ENCODE peak calls at places on chromosomes 7 and 10, in six cellular contexts. V is cardiac muscle cell, Z is breast epithelium, G is aorta, E is lung, J is gastrocnemius medialis. T is an unnamed sample. For H3K4me1, the result is how much of the 10 kb centered on the place peaks cover.

GRCh38 chr7:147405621-147406020 is 1184.9 kb upstream of the C7orf33 start:
- DNase-seq in Z (no peak), G (no peak), E (no peak), V (no peak), J (no peak), T (no peak)

GRCh38 chr7:128830231-128831177 is at the start of gene FLNC:
- DNase-seq in G (peak), Z (no peak), V (peak), E (no peak), J (peak), T (no peak)

GRCh38 chr7:117674617-117675016 is 194.8 kb downstream of the CFTR start:
- DNase-seq in Z (no peak), G (no peak), V (no peak), J (no peak), E (no peak), T (no peak)

GRCh38 chr10:57624066-57624465 is 643.6 kb downstream of the IPMK start:
- DNase-seq in E (no peak), V (no peak), Z (no peak), G (no peak), J (no peak), T (no peak)

GRCh38 chr10:93309062-93309461 is 173.1 kb downstream of the MYOF start:
- DNase-seq in V (peak), E (no peak), Z (no peak), G (no peak), J (no peak), T (no peak)

GRCh38 chr7:106062521-106062931 is 49.6 kb downstream of the SYPL1 start:
- DNase-seq in J (no peak), E (no peak), V (no peak), G (no peak), Z (no peak), T (no peak)

GRCh38 chr7:131764143-131764795 is 207.8 kb upstream of the PODXL start:
- DNase-seq in Z (no peak), V (no peak), G (no peak), E (no peak), J (no peak), T (no peak)

GRCh38 chr10:96765406-96766240 is 45.3 kb upstream of the PIK3AP1 start:
- DNase-seq in Z (no peak), J (peak), V (peak), G (peak), E (peak), T (no peak)

GRCh38 chr7:1176891-1177373 is 16.9 kb upstream of the ZFAND2A start:
- DNase-seq in E (peak), J (peak), V (peak), G (peak), Z (peak), T (no peak)

GRCh38 chr10:79342811-79343541 is 4.3 kb upstream of the PPIF start:
- DNase-seq in G (no peak), V (no peak), Z (no peak), J (peak), E (no peak), T (no peak)

GRCh38 chr7:114759347-114760062 is 162.4 kb upstream of the MDFIC start:
- DNase-seq in J (no peak), E (no peak), V (peak), Z (no peak), G (no peak), T (no peak)

GRCh38 chr7:28784166-28784870 is 173.8 kb downstream of the TRIL start:
- DNase-seq in G (no peak), J (no peak), V (peak), Z (no peak), E (no peak), T (no peak)

DNA sequence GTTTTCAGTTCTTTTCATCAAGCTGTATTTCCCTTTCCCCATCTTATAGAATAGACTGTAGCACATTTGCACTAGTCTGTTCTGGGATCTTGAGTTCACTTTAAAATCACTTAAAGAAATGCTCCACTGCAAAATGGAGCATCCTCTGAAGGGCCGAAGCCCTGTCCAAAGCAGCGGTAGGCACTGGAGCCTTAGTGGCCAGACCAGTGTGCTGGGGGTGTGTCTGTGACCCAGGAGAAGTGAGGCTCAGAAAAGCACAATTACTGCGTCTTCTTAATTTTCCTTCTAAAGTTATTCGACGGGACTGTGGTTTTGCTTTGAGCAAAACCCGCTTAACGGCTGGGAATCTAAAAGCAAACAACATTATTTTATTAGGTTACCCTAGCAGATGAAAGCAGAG is 205.7 kb downstream of the SLC25A13 start:
- DNase-seq in G (no peak), V (no peak), E (no peak), J (no peak), Z (no peak), T (no peak)
- H3K27ac ChIP-seq in G (no peak), V (no peak), E (no peak), J (no peak), Z (no peak), T (no peak)

GRCh38 chr7:103784887-103785286 is 204.6 kb downstream of the RELN start:
- DNase-seq in Z (no peak), J (no peak), G (no peak), V (no peak), E (no peak), T (no peak)

GRCh38 chr7:103777440-103777839 is 212.0 kb downstream of the RELN start:
- DNase-seq in G (no peak), J (no peak), Z (no peak), V (no peak), E (no peak), T (no peak)

GRCh38 chr7:103778929-103779328 is 210.5 kb downstream of the RELN start:
- DNase-seq in V (no peak), Z (no peak), G (no peak), E (no peak), J (no peak), T (no peak)

DNA sequence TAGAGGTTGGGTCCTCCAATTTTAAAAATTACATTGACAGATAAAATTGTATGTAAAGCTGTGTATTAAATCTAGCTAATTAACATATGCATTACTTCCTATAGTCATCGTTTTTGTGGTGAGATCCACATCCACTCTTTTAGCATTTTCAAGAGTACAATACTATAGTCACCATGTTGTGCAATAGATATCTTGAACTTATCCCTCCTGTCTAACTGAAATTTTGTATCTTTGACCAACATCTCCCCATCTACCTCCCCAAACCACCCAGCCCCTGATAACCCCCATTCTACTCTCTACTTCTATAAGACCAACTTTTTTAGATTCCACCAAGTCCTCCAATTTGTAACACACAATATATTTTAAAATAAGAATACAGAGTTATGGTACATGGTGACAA is 208.0 kb downstream of the RELN start:
- DNase-seq in J (no peak), Z (no peak), E (no peak), V (no peak), G (no peak), T (no peak)
- H3K4me1 ChIP-seq in J (under half), Z (under half), E (under half), V (under half), G (under half), T (under half)

DNA sequence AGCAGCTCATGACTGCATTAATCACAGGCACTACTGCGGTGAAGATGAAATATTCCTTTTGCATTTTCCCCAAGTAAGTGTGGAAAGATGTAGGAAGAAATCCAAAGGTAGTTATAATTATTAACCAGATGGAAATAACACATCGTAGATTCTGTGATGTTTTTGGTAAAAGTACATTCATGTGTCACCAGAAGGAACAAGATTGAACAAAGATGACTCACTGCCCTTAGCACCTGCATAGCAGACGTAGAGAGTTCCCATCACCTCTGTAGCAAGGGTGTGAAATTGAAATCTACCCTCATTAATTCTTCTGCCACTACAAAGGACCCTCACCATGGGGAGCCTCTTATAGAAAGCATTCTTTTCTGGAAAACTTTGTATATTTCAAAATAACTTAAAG is 37.0 kb downstream of the SMURF1 start:
- DNase-seq in J (no peak), G (no peak), E (no peak), Z (no peak), V (no peak), T (no peak)
- H3K27ac ChIP-seq in J (peak), G (no peak), E (no peak), Z (peak), V (no peak), T (peak)

DNA sequence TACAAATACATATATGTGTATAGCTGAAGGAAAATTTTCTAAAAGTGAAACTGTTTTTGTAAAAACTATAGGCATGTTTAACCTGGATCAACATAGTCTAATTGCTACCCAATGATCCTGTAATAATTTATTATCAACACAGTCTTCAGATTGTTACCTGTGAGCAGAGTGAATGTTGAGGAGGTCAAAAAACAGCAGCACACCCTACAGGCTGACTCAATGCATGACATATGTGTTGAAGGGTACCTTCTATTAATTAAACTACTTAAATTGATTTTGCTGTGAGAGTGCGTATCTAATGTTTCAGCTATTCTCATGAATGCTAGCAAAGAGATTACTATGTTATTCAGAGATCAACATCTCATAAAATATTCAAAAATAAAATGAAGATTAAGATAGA is 411.4 kb downstream of the TNS3 start:
- DNase-seq in G (no peak), E (no peak), V (peak), J (no peak), Z (no peak), T (no peak)
- H3K4me1 ChIP-seq in G (under half), E (under half), V (under half), J (under half), Z (under half), T (under half)

DNA sequence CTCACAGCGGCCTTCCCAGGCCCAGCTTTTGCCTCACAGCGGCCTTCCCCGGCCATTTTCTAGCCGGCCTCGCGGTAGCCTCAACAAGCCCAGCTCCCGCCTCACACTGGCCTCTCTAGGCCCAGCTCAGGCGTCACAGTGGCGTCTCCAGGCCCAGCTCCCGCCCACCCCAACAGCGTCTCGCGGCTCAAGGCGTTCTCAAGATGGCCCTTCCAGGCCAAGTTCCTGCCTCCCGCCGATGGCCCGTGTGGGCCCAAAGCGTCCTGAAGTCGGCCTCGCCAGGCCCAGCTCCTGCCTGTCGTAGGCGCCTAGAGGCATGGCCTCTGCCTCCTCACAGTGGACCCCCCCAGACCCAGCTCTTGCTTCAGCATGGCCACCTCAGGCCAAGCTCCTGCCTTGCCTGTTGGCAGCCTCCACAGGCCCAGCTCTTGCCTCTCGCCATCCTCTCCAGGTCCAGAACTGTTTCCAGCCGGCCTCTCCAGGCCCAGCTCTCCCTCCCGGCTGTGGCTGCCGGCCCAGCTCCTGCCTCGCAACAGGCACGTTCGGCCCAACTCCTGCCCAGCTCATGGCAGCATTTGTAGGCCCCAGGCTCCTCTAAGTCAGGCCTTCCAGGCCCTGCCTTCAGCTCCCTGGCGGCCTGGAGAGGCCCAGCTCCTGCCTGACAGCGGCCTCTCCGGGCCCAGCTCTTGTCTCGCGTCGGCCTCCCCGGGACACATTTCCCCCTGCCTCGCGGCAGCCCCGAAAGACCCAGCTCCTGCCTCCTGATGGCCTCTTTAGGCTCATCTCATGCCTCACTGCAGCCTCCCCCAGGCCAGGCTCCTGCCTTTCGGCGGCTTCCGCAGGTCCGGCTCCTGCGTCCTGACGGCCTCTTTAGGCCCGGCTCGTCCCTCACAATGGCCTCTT is 18.8 kb upstream of the TMEM248 start:
- DNase-seq in E (no peak), G (no peak), Z (no peak), V (no peak), J (no peak), T (no peak)
- H3K27ac ChIP-seq in E (no peak), G (no peak), Z (no peak), V (no peak), J (no peak), T (no peak)

GRCh38 chr7:55539380-55539779 is 32.9 kb downstream of the VOPP1 start:
- DNase-seq in V (no peak), G (no peak), E (no peak), J (no peak), Z (no peak), T (no peak)
- H3K4me1 ChIP-seq in V (under half), G (under half), E (under half), J (under half), Z (under half), T (under half)

GRCh38 chr7:13037216-13037615 is 349.8 kb downstream of the ARL4A start:
- DNase-seq in V (no peak), E (no peak), J (no peak), G (no peak), Z (no peak), T (no peak)

GRCh38 chr7:13034693-13035092 is 347.3 kb downstream of the ARL4A start:
- DNase-seq in G (no peak), J (no peak), V (no peak), Z (no peak), E (no peak), T (no peak)

GRCh38 chr7:13035233-13035632 is 347.8 kb downstream of the ARL4A start:
- DNase-seq in V (no peak), E (no peak), J (no peak), Z (no peak), G (no peak), T (no peak)

GRCh38 chr7:13032524-13032923 is 345.1 kb downstream of the ARL4A start:
- DNase-seq in V (no peak), G (no peak), J (no peak), E (no peak), Z (no peak), T (no peak)

DNA sequence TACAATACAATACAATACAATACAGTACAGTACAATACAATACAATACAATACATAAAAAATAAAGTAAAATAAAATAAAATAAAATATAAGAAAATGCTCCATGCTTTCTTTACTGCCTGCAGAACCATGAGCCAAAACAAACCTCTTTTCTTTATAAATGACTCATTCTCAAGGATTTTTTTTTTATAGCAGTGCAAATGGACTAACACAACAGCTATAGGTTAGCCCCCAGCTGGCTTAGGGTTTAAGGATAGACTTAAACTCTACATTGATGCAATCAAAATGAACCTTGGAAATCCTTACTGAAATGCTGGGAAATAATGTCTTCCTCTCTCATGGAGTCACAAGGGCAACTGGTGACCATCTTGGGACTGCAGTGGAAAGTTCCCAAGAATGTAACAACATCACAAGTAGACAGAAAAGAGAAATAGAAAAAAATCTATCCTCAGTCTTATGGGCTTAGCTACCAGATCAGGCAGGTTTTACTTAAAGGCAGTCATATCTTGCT is 348.9 kb downstream of the ARL4A start:
- DNase-seq in E (no peak), Z (no peak), V (no peak), J (no peak), G (no peak), T (no peak)
- H3K27ac ChIP-seq in E (no peak), Z (no peak), V (no peak), J (no peak), G (no peak), T (no peak)

GRCh38 chr7:73518470-73518869 is 3.6 kb downstream of the BAZ1B start:
- DNase-seq in G (no peak), Z (no peak), V (no peak), J (no peak), E (no peak), T (no peak)

GRCh38 chr7:73519867-73520672 is 2.0 kb downstream of the BAZ1B start:
- DNase-seq in G (no peak), E (no peak), J (no peak), Z (no peak), V (no peak), T (no peak)

GRCh38 chr7:73520673-73521635 is 1.1 kb downstream of the BAZ1B start:
- DNase-seq in G (no peak), V (peak), E (no peak), J (no peak), Z (no peak), T (no peak)

GRCh38 chr7:73521636-73522080 is 435 bp downstream of the BAZ1B start:
- DNase-seq in G (peak), E (no peak), V (no peak), Z (peak), J (no peak), T (no peak)

GRCh38 chr7:73522081-73522818 is at the start of gene BAZ1B:
- DNase-seq in V (peak), J (peak), G (peak), Z (peak), E (peak), T (peak)
- H3K4me1 ChIP-seq in V (under half), J (under half), G (under half), Z (under half), E (under half), T (under half)

T was measured in vagina.